ENCODE peak calls at places on chromosome 18, in nine cellular contexts. S is sigmoid colon, N is HepG2, K is stomach, M is ovary, Y is K562, Q is tibial nerve, F is upper lobe of left lung, P is A549. C is an unnamed sample.
A peak's percentile ranks its signal among the peaks of the same experiment; 100 is the strongest.

GRCh38 chr18:72360628-72361027 is 183.5 kb downstream of the CBLN2 start:
- DNase-seq in N (no peak), P (no peak), M (no peak), S (no peak), Q (no peak), Y (no peak), F (no peak), K (no peak), C (no peak)

GRCh38 chr18:50468802-50469201 is 91.1 kb upstream of the MAPK4 start:
- DNase-seq in P (no peak), N (no peak), S (no peak), F (no peak), M (no peak), Q (no peak), K (no peak), Y (no peak), C (no peak)

GRCh38 chr18:73787316-73787715 is 360.3 kb downstream of the FBXO15 start:
- DNase-seq in M (no peak), Q (no peak), K (no peak), P (no peak), F (no peak), S (no peak), Y (no peak), N (no peak), C (no peak)

GRCh38 chr18:54269924-54270844 is 867 bp downstream of the POLI start:
- DNase-seq in M (peak; percentile 28), Q (no peak), N (peak; percentile 35), Y (no peak), K (peak; percentile 42), P (peak; percentile 30), S (peak; percentile 80), F (no peak), C (peak; percentile 66)

GRCh38 chr18:22471546-22472131 is 53.9 kb upstream of the CTAGE1 start:
- DNase-seq in N (no peak), M (peak; percentile 25), Q (no peak), K (peak; percentile 71), P (no peak), Y (no peak), S (no peak), F (no peak), C (no peak)

GRCh38 chr18:2147424-2147823 is 423.9 kb downstream of the METTL4 start:
- DNase-seq in Q (no peak), F (no peak), M (no peak), S (no peak), Y (no peak), P (no peak), N (no peak), K (no peak), C (no peak)

GRCh38 chr18:79400091-79400590 is 4.4 kb downstream of the NFATC1 start:
- DNase-seq in P (peak; percentile 32), K (peak; percentile 72), S (peak; percentile 85), Y (peak; percentile 74), M (peak; percentile 51), N (no peak), F (peak; percentile 95), Q (peak; percentile 78), C (peak; percentile 73)

GRCh38 chr18:31688601-31689000 is 4.2 kb upstream of the B4GALT6 start:
- DNase-seq in S (no peak), F (no peak), K (no peak), Q (no peak), N (no peak), P (no peak), M (no peak), Y (no peak), C (no peak)

GRCh38 chr18:58195278-58195721 is 151.3 kb downstream of the NEDD4L start:
- DNase-seq in N (no peak), S (peak; percentile 70), F (peak; percentile 84), K (peak; percentile 76), P (no peak), Q (no peak), M (no peak), Y (no peak), C (peak; percentile 64)

GRCh38 chr18:7641813-7642212 is 74.7 kb downstream of the PTPRM start:
- DNase-seq in Y (no peak), N (peak; percentile 43), S (no peak), F (no peak), Q (no peak), K (no peak), M (no peak), P (no peak), C (no peak)

GRCh38 chr18:706438-706837 is 6.0 kb downstream of the ENOSF1 start:
- DNase-seq in S (no peak), N (no peak), K (no peak), P (no peak), M (no peak), F (no peak), Q (no peak), Y (no peak), C (no peak)

GRCh38 chr18:27921904-27922541 is 254.9 kb downstream of the CDH2 start:
- DNase-seq in Q (no peak), Y (no peak), P (peak; percentile 5), S (no peak), K (no peak), N (peak; percentile 10), M (no peak), F (no peak), C (no peak)

GRCh38 chr18:812123-812672 is at the start of gene YES1:
- DNase-seq in S (peak; percentile 90), M (peak; percentile 74), N (peak; percentile 78), F (peak; percentile 96), Y (peak; percentile 96), Q (peak; percentile 54), P (peak; percentile 59), K (peak; percentile 79), C (peak; percentile 84)

DNA sequence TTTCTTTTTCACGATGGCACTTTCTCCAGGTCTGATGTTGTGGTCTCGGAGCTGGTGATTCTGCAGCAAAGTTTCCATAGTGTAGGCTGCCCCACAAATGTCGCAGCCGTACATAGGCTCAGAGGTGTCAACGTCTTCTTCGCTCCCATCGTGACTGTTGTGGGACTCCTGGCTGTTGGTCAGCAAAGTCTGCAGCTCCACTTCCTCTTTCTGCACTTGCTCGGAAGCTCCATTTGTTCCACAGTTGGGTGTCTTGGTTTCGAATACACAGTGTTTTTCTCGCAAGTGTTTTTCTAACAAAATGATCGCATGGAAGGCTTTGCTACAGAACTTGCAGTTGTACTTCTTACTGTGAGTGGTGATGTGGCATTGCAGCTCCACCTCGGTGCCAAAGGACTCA is 126.8 kb downstream of the ZNF521 start:
- DNase-seq in F (no peak), Y (no peak), P (no peak), S (no peak), M (no peak), K (no peak), N (no peak), Q (no peak), C (no peak)
- H3K4me3 ChIP-seq in F (no peak overlapping the region), Y (no peak overlapping the region), P (no peak overlapping the region), S (no peak overlapping the region), M (no peak overlapping the region), K (no peak overlapping the region), N (no peak overlapping the region), Q (no peak overlapping the region), C (no peak overlapping the region)

DNA sequence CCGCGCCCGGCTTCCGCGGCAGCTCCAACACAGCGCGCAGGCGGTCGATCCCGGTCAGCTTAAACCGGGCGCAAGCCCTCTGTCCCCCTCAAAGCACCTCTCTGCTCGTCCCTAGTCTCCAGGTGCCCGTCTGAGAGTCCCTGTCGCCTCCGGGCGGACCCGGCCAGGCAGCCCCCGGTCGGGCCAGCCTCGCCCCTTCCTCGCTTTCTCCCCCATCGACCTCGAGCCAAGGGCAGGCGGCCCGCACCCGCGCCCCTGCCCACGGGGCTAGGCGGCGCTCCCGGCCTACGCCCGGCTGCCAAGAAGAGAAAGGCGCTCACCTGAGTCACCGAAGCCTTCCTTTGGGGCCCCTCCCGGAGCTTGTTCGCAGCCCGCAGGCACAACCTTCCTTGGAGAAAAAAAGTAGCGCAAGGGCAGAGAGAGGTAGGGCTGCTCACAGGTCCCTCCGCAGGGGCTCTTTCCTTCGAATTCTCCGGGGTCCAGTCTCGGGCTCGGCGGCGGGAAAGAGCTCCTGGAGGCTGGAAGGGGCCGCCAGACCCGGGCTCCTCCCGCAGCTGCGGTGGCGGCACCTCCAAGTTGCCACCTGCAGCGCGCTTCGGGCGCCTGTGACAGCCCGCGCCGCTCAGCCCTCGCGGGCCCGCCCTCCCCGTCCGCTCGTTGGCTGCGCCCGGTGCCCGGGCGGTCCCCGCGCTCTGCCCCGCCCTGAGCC is 86.4 kb upstream of the EPB41L3 start:
- DNase-seq in N (no peak), F (peak; percentile 96), Y (peak; percentile 26), K (peak; percentile 50), S (peak; percentile 85), M (peak; percentile 72), Q (peak; percentile 51), P (peak; percentile 31), C (peak; percentile 88)
- TF ChIP-seq EP300 in N (no peak), F (no peak), Y (no peak), K (no peak), S (no peak), M (no peak), Q (no peak), P (no peak), C (no peak)

GRCh38 chr18:46705521-46705920 is 48.5 kb upstream of the LOXHD1 start:
- DNase-seq in Q (no peak), Y (peak; percentile 7), K (no peak), S (no peak), F (no peak), N (no peak), M (no peak), P (no peak), C (no peak)

GRCh38 chr18:46702399-46702798 is 45.4 kb upstream of the LOXHD1 start:
- DNase-seq in N (no peak), Q (no peak), P (no peak), F (no peak), Y (no peak), M (no peak), S (no peak), K (no peak), C (no peak)

GRCh38 chr18:46704189-46704588 is 47.2 kb upstream of the LOXHD1 start:
- DNase-seq in S (no peak), F (no peak), K (no peak), Y (no peak), P (no peak), M (no peak), Q (no peak), N (no peak), C (no peak)

GRCh38 chr18:46706968-46707367 is 49.9 kb downstream of the ST8SIA5 start:
- DNase-seq in M (no peak), P (no peak), Q (no peak), S (no peak), N (peak; percentile 3), K (no peak), F (no peak), Y (no peak), C (no peak)

GRCh38 chr18:46704816-46705215 is 47.8 kb upstream of the LOXHD1 start:
- DNase-seq in Q (no peak), Y (no peak), P (no peak), S (no peak), M (no peak), K (no peak), N (no peak), F (no peak), C (no peak)
- H3K4me3 ChIP-seq in Q (no peak overlapping the region), Y (no peak overlapping the region), P (no peak overlapping the region), S (no peak overlapping the region), M (no peak overlapping the region), K (no peak overlapping the region), N (no peak overlapping the region), F (no peak overlapping the region), C (no peak overlapping the region)

DNA sequence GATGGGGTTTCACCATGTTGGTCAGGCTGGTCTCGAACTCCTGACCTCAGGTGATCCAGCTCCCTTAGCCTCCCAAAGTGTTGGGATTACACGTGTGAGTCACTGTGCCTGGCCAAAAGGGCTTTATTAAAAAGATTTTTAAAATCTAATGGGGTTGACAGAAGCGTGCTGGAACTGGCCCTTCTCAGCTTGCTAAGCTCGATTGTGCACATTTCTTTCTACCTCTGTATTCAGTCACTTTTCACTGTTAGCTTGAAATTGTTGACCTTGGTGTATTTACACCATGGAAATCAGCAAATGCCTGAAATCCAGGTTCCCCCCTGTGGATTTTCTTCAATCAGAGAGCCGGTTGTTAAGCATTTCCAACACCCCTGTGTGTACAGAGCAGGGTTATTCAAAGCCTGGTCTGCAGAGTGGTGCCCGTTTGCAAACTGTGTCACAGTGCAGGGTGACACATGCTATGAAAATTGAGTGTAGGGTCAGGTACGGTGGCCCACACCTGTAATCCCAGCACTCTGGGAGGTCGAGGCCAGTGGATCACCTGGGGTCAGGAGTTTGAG is 140.2 kb downstream of the TGIF1 start:
- DNase-seq in S (no peak), Q (no peak), F (no peak), M (no peak), K (no peak), N (no peak), Y (no peak), P (no peak), C (no peak)
- TF ChIP-seq EP300 in S (no peak), Q (no peak), F (no peak), M (no peak), K (no peak), N (no peak), Y (no peak), P (no peak), C (no peak)